ENCODE peak calls at places on chromosomes 2 and 18, in eight cellular contexts. Y is psoas muscle; U is left lung; P is fibroblast of lung; Z is heart right ventricle; H is tibial artery; R is CD8-positive, alpha-beta T cell; T is uterus. W is an unnamed sample.

GRCh38 chr2:192029089-192029488 is 165.6 kb downstream of the TMEFF2 start:
- DNase-seq in Y (no peak), U (no peak), P (no peak), Z (no peak), H (no peak), R (no peak), T (no peak), W (no peak)

GRCh38 chr18:44732604-44733003 is 51.9 kb downstream of the SETBP1 start:
- DNase-seq in Y (no peak), U (no peak), P (no peak), Z (no peak), H (no peak), R (no peak), T (no peak), W (no peak)

GRCh38 chr2:54904836-54905235 is 145.4 kb downstream of the RTN4 start:
- DNase-seq in Y (no peak), U (no peak), P (no peak), Z (no peak), H (no peak), R (no peak), T (no peak), W (no peak)

GRCh38 chr18:79576686-79577351 is 102.8 kb upstream of the CTDP1 start:
- DNase-seq in Y (peak), U (peak), P (peak), Z (peak), H (no peak), R (no peak), T (peak), W (no peak)

GRCh38 chr2:178143481-178143880 is 31.2 kb downstream of the RBM45 start:
- DNase-seq in Y (no peak), U (no peak), P (no peak), Z (no peak), H (no peak), R (no peak), T (no peak), W (no peak)

GRCh38 chr18:2909431-2910140 is 62.8 kb downstream of the EMILIN2 start:
- DNase-seq in Y (no peak), U (no peak), P (no peak), Z (no peak), H (no peak), R (no peak), T (peak), W (no peak)

GRCh38 chr2:211564441-211564840 is 974.2 kb downstream of the ERBB4 start:
- DNase-seq in Y (no peak), U (no peak), P (no peak), Z (no peak), H (no peak), R (no peak), T (no peak), W (no peak)

GRCh38 chr2:160635488-160635887 is 141.9 kb upstream of the RBMS1 start:
- DNase-seq in Y (no peak), U (no peak), P (peak), Z (peak), H (peak), R (no peak), T (no peak), W (no peak)

GRCh38 chr2:6769346-6769745 is 96.4 kb downstream of the CMPK2 start:
- DNase-seq in Y (no peak), U (no peak), P (no peak), Z (no peak), H (no peak), R (no peak), T (no peak), W (no peak)

GRCh38 chr2:189698020-189698887 is 23.8 kb downstream of the ANKAR start:
- DNase-seq in Y (no peak), U (no peak), P (peak), Z (peak), H (peak), R (peak), T (peak), W (no peak)

GRCh38 chr2:118661184-118661583 is 186.3 kb downstream of the EN1 start:
- DNase-seq in Y (no peak), U (no peak), P (no peak), Z (no peak), H (no peak), R (no peak), T (no peak), W (no peak)

GRCh38 chr2:199019898-199020507 is 437.7 kb downstream of the SATB2 start:
- DNase-seq in Y (no peak), U (no peak), P (peak), Z (no peak), H (no peak), R (no peak), T (no peak), W (no peak)

GRCh38 chr2:1634681-1635341 is 109.5 kb downstream of the PXDN start:
- DNase-seq in Y (no peak), U (peak), P (no peak), Z (no peak), H (no peak), R (no peak), T (no peak), W (no peak)

GRCh38 chr2:241775223-241776177 is 1.1 kb upstream of the GAL3ST2 start:
- DNase-seq in Y (no peak), U (peak), P (no peak), Z (no peak), H (peak), R (no peak), T (no peak), W (no peak)

GRCh38 chr2:33645861-33646260 is 46.8 kb upstream of the FAM98A start:
- DNase-seq in Y (no peak), U (no peak), P (peak), Z (no peak), H (no peak), R (no peak), T (no peak), W (no peak)

GRCh38 chr2:33581857-33582256 is 17.2 kb downstream of the FAM98A start:
- DNase-seq in Y (no peak), U (no peak), P (no peak), Z (no peak), H (no peak), R (no peak), T (no peak), W (no peak)

GRCh38 chr2:202317080-202317859 is 51.7 kb downstream of the NOP58 start:
- DNase-seq in Y (no peak), U (no peak), P (peak), Z (peak), H (peak), R (no peak), T (peak), W (no peak)

GRCh38 chr18:8912348-8913057 is 190.0 kb upstream of the NDUFV2 start:
- DNase-seq in Y (no peak), U (peak), P (no peak), Z (no peak), H (no peak), R (no peak), T (no peak), W (no peak)

GRCh38 chr2:60474301-60474700 is 79.2 kb downstream of the BCL11A start:
- DNase-seq in Y (no peak), U (no peak), P (no peak), Z (no peak), H (no peak), R (no peak), T (no peak), W (no peak)

DNA sequence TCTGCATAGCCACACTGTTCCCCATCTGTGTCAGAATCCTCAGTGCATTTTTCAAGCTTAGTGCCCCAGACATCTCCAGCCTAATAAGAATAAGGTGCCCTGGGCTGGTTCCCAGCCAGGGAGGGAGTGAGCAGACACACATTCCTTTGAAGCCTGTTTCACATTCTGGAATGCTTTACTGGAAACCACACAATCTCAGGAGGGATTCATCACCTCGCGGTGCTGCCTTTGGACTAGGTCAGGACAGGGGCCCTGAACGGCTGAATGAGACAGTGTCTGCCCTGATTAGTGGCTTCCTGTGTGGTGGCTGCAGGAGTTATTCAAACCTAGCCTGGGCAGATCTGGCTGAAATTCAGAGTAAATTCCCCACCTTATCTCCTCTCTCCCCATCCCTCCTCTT is 108.0 kb upstream of the LDAH start:
- DNase-seq in Y (no peak), U (no peak), P (peak), Z (no peak), H (no peak), R (no peak), T (no peak), W (no peak)
- H3K27ac ChIP-seq in Y (no peak), U (no peak), P (no peak), Z (no peak), H (no peak), R (no peak), T (no peak), W (no peak)

GRCh38 chr2:238149841-238150572 is 8.8 kb upstream of the ERFE start:
- DNase-seq in Y (peak), U (peak), P (no peak), Z (no peak), H (no peak), R (peak), T (no peak), W (no peak)

GRCh38 chr2:238150686-238151085 is 8.1 kb upstream of the ERFE start:
- DNase-seq in Y (no peak), U (peak), P (no peak), Z (no peak), H (no peak), R (peak), T (no peak), W (no peak)

GRCh38 chr2:238152811-238153688 is 5.7 kb upstream of the ERFE start:
- DNase-seq in Y (peak), U (peak), P (no peak), Z (no peak), H (no peak), R (peak), T (no peak), W (no peak)

GRCh38 chr2:238151628-238152235 is 7.0 kb upstream of the ERFE start:
- DNase-seq in Y (no peak), U (no peak), P (no peak), Z (no peak), H (no peak), R (peak), T (no peak), W (no peak)

DNA sequence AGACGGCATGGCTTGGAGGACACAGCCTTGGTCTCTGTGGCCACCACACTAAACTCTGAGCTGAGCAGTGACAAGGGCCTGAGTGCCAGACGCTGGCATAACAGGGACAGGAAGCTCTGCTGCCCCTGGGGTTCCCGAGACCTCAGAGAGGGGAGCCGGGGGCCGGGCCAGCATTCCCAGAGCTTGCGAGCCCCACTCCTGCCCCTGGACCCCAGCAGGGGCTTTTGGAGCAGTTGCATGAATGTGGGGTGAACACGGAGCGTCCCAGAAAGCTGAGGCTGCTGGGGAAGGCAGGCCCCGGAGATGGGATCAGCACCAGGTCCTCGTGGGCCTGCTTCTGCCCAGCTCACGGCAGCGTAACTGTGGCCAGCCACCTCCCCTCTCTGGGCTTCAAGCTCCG is 7.6 kb upstream of the ERFE start:
- DNase-seq in Y (no peak), U (peak), P (no peak), Z (no peak), H (no peak), R (peak), T (no peak), W (no peak)
- TF ChIP-seq CTCF in Y (no peak), U (no peak), P (no peak), Z (no peak), H (no peak), R (no peak), T (no peak), W (no peak)

GRCh38 chr2:159098815-159099455 is 130.5 kb downstream of the TANC1 start:
- DNase-seq in Y (no peak), U (no peak), P (peak), Z (no peak), H (no peak), R (no peak), T (no peak), W (no peak)
- H3K27ac ChIP-seq in Y (no peak), U (peak), P (no peak), Z (peak), H (peak), R (no peak), T (peak), W (no peak)

DNA sequence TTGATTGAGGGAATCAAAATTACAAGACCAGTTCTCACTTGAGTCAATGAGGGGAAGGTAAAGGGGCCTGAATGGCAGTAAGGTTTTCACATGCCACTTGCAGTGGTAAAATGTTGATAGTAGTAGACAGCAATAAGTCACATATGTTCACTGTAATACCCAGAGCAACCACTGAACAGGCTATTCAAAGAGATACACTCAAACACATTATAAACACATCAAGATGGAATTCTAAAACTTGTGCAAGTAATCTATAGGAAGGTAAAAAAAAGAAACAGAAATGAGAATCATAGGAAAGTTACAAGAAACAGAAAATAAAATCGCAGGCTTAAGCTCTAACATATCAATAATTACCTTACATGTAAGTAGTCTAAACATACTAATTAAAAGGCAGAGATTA is 86.6 kb upstream of the AFF3 start:
- DNase-seq in Y (no peak), U (no peak), P (no peak), Z (no peak), H (no peak), R (no peak), T (no peak), W (no peak)
- TF ChIP-seq CTCF in Y (no peak), U (no peak), P (no peak), Z (no peak), H (no peak), R (no peak), T (no peak), W (no peak)

GRCh38 chr2:84947010-84947593 is 23.9 kb upstream of the KCMF1 start:
- DNase-seq in Y (no peak), U (no peak), P (no peak), Z (no peak), H (no peak), R (no peak), T (no peak), W (no peak)
- H3K27ac ChIP-seq in Y (no peak), U (peak), P (no peak), Z (peak), H (no peak), R (peak), T (no peak), W (peak)

GRCh38 chr2:8285081-8285480 is 396.8 kb upstream of the ID2 start:
- DNase-seq in Y (no peak), U (no peak), P (no peak), Z (no peak), H (no peak), R (no peak), T (no peak), W (no peak)
- TF ChIP-seq CTCF in Y (no peak), U (no peak), P (peak), Z (peak), H (no peak), R (no peak), T (no peak), W (no peak)

GRCh38 chr2:17800693-17801458 is 15.4 kb upstream of the MSGN1 start:
- DNase-seq in Y (no peak), U (no peak), P (no peak), Z (no peak), H (no peak), R (no peak), T (no peak), W (no peak)
- H3K27ac ChIP-seq in Y (no peak), U (no peak), P (no peak), Z (no peak), H (no peak), R (no peak), T (no peak), W (no peak)

DNA sequence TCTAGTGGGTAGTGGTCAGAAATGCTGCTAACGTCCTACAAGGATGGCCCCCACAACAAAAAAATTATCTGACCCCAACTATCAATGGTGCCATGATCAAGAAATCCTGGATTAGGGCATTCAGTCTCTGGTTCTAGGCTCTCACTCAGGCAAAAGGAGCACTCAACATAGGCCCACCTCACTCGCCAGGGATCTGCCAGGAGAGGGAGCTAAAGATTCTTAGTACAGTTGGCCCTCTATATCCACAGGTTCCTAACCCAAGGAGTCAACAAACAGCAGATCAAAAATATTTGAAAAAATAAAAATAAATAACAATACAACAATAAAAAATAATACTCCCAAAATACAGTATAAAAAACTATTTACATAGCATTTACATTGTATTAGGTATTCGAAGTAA is 10.0 kb downstream of the SLC4A5 start:
- DNase-seq in Y (no peak), U (no peak), P (peak), Z (peak), H (no peak), R (no peak), T (no peak), W (no peak)
- TF ChIP-seq CTCF in Y (no peak), U (no peak), P (peak), Z (peak), H (no peak), R (no peak), T (no peak), W (no peak)

GRCh38 chr2:50396301-50396637 is 635.7 kb downstream of the NRXN1 start:
- DNase-seq in Y (no peak), U (no peak), P (no peak), Z (no peak), H (no peak), R (no peak), T (no peak), W (no peak)

GRCh38 chr2:50392185-50392584 is 639.7 kb downstream of the NRXN1 start:
- DNase-seq in Y (no peak), U (no peak), P (no peak), Z (no peak), H (no peak), R (no peak), T (no peak), W (no peak)

GRCh38 chr2:50398101-50398500 is 633.8 kb downstream of the NRXN1 start:
- DNase-seq in Y (no peak), U (no peak), P (no peak), Z (no peak), H (no peak), R (no peak), T (no peak), W (no peak)

GRCh38 chr2:50391553-50391952 is 640.4 kb downstream of the NRXN1 start:
- DNase-seq in Y (no peak), U (no peak), P (no peak), Z (no peak), H (no peak), R (no peak), T (no peak), W (no peak)

GRCh38 chr2:50395510-50396300 is 636.2 kb downstream of the NRXN1 start:
- DNase-seq in Y (no peak), U (no peak), P (peak), Z (no peak), H (no peak), R (no peak), T (no peak), W (no peak)
- H3K27ac ChIP-seq in Y (no peak), U (no peak), P (no peak), Z (no peak), H (no peak), R (no peak), T (no peak), W (no peak)

DNA sequence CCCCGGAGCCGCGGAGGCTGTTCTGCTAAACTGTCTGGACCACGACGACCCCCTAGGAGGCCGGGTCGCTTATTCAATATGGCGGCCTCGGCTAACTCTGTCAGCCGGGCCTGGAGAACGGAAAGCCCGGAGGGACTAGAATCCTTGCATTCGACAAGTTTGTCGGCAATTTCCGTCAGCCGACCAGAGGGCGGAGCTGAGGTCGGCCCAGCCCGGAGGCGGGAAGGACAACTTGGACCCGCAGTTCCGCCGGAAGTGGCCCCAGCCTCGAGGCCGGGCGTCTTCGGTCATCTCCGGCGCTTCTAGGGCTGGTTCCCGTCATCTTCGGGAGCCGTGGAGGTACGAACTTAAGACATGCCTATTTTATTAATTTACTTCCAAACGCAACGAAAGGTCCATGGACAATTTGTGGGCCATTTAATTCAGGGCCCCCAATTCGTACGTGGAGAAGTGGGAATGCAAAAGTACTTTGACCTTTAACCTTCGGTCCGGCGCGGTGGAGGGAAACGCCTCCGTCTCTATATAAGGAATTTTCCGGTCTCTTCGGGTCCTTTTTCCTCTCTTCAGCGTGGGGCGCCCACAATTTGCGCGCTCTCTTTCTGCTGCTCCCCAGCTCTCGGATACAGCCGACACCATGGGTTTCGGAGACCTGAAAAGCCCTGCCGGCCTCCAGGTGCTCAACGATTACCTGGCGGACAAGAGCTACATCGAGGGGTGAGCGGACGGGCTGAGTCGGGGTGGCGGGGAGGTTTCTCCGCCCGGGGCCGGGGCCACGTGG is at the start of the genes EEF1B2 and NDUFS1:
- DNase-seq in Y (peak), U (peak), P (peak), Z (peak), H (peak), R (peak), T (peak), W (peak)
- TF ChIP-seq CTCF in Y (no peak), U (no peak), P (no peak), Z (no peak), H (no peak), R (no peak), T (no peak), W (no peak)